ENCODE peak calls at places on chromosomes 12 and 14, in six cellular contexts. R is IMR-90, A is neuronal stem cell, S is mesenchymal stem cell, T is trophoblast cell, B is H1. G is an unnamed sample.

GRCh38 chr14:68955164-68955921 is 23.8 kb downstream of the ACTN1 start:
- DNase-seq in R (peak; percentile 42), A (no peak), S (peak; percentile 53), T (no peak), B (no peak), G (no peak)

GRCh38 chr12:130701402-130701744 is 14.7 kb downstream of the RIMBP2 start:
- DNase-seq in R (no peak), A (no peak), S (no peak), T (no peak), B (peak; percentile 32), G (no peak)

GRCh38 chr14:76480426-76480825 is 104.5 kb downstream of the ESRRB start:
- DNase-seq in R (no peak), A (no peak), S (no peak), T (no peak), B (no peak), G (no peak)

GRCh38 chr14:55712505-55712904 is 132.5 kb downstream of the KTN1 start:
- DNase-seq in R (no peak), A (no peak), S (no peak), T (no peak), B (no peak), G (no peak)

GRCh38 chr12:80763874-80764273 is 47.2 kb downstream of the MYF5 start:
- DNase-seq in R (peak; percentile 66), A (peak; percentile 43), S (peak; percentile 62), T (peak; percentile 73), B (no peak), G (no peak)

GRCh38 chr12:105864316-105864715 is 274.4 kb downstream of the NUAK1 start:
- DNase-seq in R (no peak), A (no peak), S (no peak), T (no peak), B (no peak), G (no peak)

GRCh38 chr12:93080994-93081809 is 152.1 kb upstream of the EEA1 start:
- DNase-seq in R (peak; percentile 52), A (no peak), S (peak; percentile 37), T (peak; percentile 18), B (peak; percentile 51), G (peak; percentile 65)

GRCh38 chr14:90087433-90087832 is 25.6 kb downstream of the KCNK13 start:
- DNase-seq in R (peak; percentile 58), A (no peak), S (peak; percentile 29), T (peak; percentile 84), B (no peak), G (no peak)

GRCh38 chr12:31897791-31898503 is 61.3 kb upstream of the RESF1 start:
- DNase-seq in R (no peak), A (no peak), S (peak; percentile 26), T (peak; percentile 46), B (peak; percentile 60), G (peak; percentile 82)

GRCh38 chr12:29795715-29796114 is 12.0 kb upstream of the TMTC1 start:
- DNase-seq in R (no peak), A (no peak), S (no peak), T (no peak), B (no peak), G (no peak)

GRCh38 chr12:90945070-90945649 is 9.8 kb downstream of the CCER1 start:
- DNase-seq in R (peak; percentile 49), A (no peak), S (peak; percentile 47), T (peak; percentile 60), B (no peak), G (no peak)

GRCh38 chr12:120067901-120068300 is 48.7 kb downstream of the RAB35 start:
- DNase-seq in R (no peak), A (no peak), S (no peak), T (no peak), B (no peak), G (no peak)

GRCh38 chr12:42541965-42542364 is 47.6 kb downstream of the PRICKLE1 start:
- DNase-seq in R (no peak), A (no peak), S (no peak), T (no peak), B (no peak), G (no peak)

GRCh38 chr12:92627511-92627910 is 75.3 kb upstream of the PLEKHG7 start:
- DNase-seq in R (no peak), A (no peak), S (no peak), T (peak; percentile 98), B (no peak), G (no peak)

GRCh38 chr12:89236237-89236636 is 116.1 kb downstream of the DUSP6 start:
- DNase-seq in R (peak; percentile 86), A (no peak), S (peak; percentile 67), T (no peak), B (no peak), G (no peak)

GRCh38 chr12:107462428-107463332 is 222.9 kb upstream of the PWP1 start:
- DNase-seq in R (no peak), A (no peak), S (no peak), T (no peak), B (no peak), G (no peak)

GRCh38 chr12:107461222-107461980 is 224.2 kb upstream of the PWP1 start:
- DNase-seq in R (peak; percentile 91), A (no peak), S (no peak), T (no peak), B (no peak), G (no peak)

GRCh38 chr12:107467716-107468115 is 217.9 kb upstream of the PWP1 start:
- DNase-seq in R (peak; percentile 19), A (no peak), S (peak; percentile 22), T (no peak), B (no peak), G (no peak)

GRCh38 chr12:107468182-107468581 is 217.4 kb upstream of the PWP1 start:
- DNase-seq in R (peak; percentile 34), A (no peak), S (no peak), T (no peak), B (no peak), G (peak; percentile 39)

DNA sequence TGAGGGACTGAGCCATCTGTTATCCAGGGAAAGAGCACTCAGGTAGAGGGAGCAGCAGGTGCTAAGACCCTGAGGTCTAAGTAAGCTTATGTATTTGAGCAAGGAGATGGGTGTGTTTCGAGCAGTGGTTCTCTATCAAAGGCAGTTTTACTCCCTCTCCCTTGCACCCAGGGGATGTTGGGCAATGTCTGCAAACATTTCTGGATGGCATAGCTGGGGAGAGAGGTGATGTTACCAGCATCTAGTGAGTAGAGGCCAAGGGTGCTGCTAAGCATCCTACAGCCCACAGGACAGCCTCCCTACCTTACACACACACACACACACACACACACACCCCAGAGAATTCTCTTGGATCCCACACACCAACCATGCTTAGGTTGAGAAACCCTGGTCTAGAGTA is 221.0 kb upstream of the PWP1 start:
- DNase-seq in R (no peak), A (no peak), S (no peak), T (no peak), B (no peak), G (no peak)
- H4K91ac ChIP-seq in R (no peak overlapping the region), A (no peak overlapping the region), S (no peak overlapping the region), T (no peak overlapping the region), B (no peak overlapping the region), G (no peak overlapping the region)

DNA sequence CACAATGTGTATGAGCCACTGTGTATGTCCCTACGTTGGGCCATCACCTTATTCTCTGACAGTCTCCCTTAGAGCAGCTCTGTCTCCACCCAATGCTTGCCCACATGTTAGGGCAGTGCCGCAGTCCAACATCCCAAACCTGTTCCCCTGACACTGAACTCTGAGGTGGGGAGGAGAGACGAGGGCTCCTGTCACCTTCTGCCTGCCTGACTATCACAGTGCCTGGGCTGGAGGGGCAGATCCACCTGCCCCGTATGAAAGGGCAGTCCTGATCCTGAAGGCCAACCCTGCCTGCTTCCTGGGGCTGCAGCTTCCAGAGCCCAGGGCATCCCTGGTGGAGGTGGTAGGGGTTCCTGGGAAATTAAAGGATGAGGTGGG is 2.2 kb downstream of the TGM1 start:
- DNase-seq in R (no peak), A (no peak), S (no peak), T (no peak), B (no peak), G (no peak)
- H4K91ac ChIP-seq in R (no peak overlapping the region), A (no peak overlapping the region), S (no peak overlapping the region), T (no peak overlapping the region), B (no peak overlapping the region), G (no peak overlapping the region)

GRCh38 chr14:31819281-31819680 is 257.8 kb upstream of the ARHGAP5 start:
- DNase-seq in R (no peak), A (no peak), S (no peak), T (peak; percentile 95), B (no peak), G (no peak)
- H4K91ac ChIP-seq in R (no peak overlapping the region), A (no peak overlapping the region), S (no peak overlapping the region), T (no peak overlapping the region), B (no peak overlapping the region), G (no peak overlapping the region)

GRCh38 chr12:104632724-104633181 is 176.0 kb downstream of the CHST11 start:
- DNase-seq in R (peak; percentile 67), A (no peak), S (peak; percentile 50), T (no peak), B (no peak), G (no peak)
- H4K91ac ChIP-seq in R (no peak overlapping the region), A (no peak overlapping the region), S (no peak overlapping the region), T (no peak overlapping the region), B (no peak overlapping the region), G (no peak overlapping the region)

DNA sequence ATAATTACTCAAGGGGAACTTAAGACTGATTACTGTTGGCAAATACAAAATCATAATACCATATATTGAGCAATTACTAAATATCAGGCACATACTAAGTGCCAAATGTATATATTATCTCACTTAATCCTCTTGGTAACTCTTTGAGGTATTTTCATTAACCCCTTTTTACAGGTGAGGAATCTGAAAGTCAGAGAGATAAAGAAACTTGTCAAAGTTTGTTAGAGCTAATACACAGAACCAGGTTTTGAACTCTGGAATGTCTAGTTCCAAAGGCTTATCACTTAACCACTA is 80.3 kb downstream of the LLPH start:
- DNase-seq in R (no peak), A (no peak), S (no peak), T (peak; percentile 28), B (no peak), G (no peak)
- H4K91ac ChIP-seq in R (no peak overlapping the region), A (no peak overlapping the region), S (no peak overlapping the region), T (no peak overlapping the region), B (no peak overlapping the region), G (no peak overlapping the region)

G was measured in H9.